ENCODE peak calls at places on chromosome 21, in ten cellular contexts. P is endodermal cell, C is breast epithelium, H is colonic mucosa, R is GM12878, F is K562, N is HCT116, K is upper lobe of right lung, A is sigmoid colon, W is mammary epithelial cell. U is an unnamed sample.

GRCh38 chr21:45509566-45510465 is 32.4 kb downstream of the SLC19A1 start:
- DNase-seq in C (no peak), K (peak; percentile 62), H (no peak), F (peak; percentile 52), W (no peak), P (peak; percentile 76), N (no peak), A (peak; percentile 60), R (no peak), U (no peak)

GRCh38 chr21:38649120-38649519 is 150.8 kb upstream of the ERG start:
- DNase-seq in F (peak; percentile 15), P (no peak), H (no peak), A (no peak), R (no peak), W (no peak), K (no peak), N (no peak), C (no peak), U (no peak)

GRCh38 chr21:35382696-35383095 is 333.6 kb upstream of the RUNX1 start:
- DNase-seq in P (no peak), N (no peak), H (no peak), F (no peak), R (no peak), C (no peak), W (no peak), K (no peak), A (no peak), U (no peak)

GRCh38 chr21:26717146-26717739 is 128.0 kb downstream of the ADAMTS1 start:
- DNase-seq in N (no peak), F (peak; percentile 18), W (peak; percentile 2), P (no peak), A (no peak), K (no peak), R (no peak), C (no peak), H (no peak), U (no peak)

GRCh38 chr21:39924577-39925308 is 57.5 kb downstream of the PCP4 start:
- DNase-seq in P (peak; percentile 74), F (no peak), C (no peak), N (no peak), H (no peak), A (no peak), R (no peak), W (no peak), K (no peak), U (no peak)

GRCh38 chr21:29114765-29115164 is 15.7 kb upstream of the MAP3K7CL start:
- DNase-seq in R (no peak), N (peak; percentile 21), H (no peak), A (no peak), K (no peak), F (no peak), W (peak; percentile 72), C (no peak), P (peak; percentile 63), U (peak; percentile 92)

GRCh38 chr21:38993561-38993960 is 187.8 kb downstream of the ETS2 start:
- DNase-seq in W (peak; percentile 92), P (no peak), F (no peak), C (no peak), K (no peak), A (peak; percentile 80), H (peak; percentile 52), N (peak; percentile 4), R (no peak), U (peak; percentile 89)

GRCh38 chr21:40841524-40842196 is 5.3 kb downstream of the DSCAM start:
- DNase-seq in P (peak; percentile 93), R (no peak), N (no peak), W (peak; percentile 42), H (no peak), A (no peak), F (no peak), K (peak; percentile 80), C (no peak), U (peak; percentile 40)

GRCh38 chr21:17612023-17612564 is 607 bp downstream of the BTG3 start:
- DNase-seq in K (peak; percentile 82), F (no peak), A (peak; percentile 70), C (peak; percentile 51), W (peak; percentile 83), P (peak; percentile 71), R (no peak), H (peak; percentile 53), N (no peak), U (peak; percentile 40)

GRCh38 chr21:14554948-14555347 is 8.8 kb upstream of the SAMSN1 start:
- DNase-seq in A (no peak), N (no peak), F (no peak), W (peak; percentile 21), H (no peak), C (no peak), P (no peak), R (no peak), K (no peak), U (no peak)

DNA sequence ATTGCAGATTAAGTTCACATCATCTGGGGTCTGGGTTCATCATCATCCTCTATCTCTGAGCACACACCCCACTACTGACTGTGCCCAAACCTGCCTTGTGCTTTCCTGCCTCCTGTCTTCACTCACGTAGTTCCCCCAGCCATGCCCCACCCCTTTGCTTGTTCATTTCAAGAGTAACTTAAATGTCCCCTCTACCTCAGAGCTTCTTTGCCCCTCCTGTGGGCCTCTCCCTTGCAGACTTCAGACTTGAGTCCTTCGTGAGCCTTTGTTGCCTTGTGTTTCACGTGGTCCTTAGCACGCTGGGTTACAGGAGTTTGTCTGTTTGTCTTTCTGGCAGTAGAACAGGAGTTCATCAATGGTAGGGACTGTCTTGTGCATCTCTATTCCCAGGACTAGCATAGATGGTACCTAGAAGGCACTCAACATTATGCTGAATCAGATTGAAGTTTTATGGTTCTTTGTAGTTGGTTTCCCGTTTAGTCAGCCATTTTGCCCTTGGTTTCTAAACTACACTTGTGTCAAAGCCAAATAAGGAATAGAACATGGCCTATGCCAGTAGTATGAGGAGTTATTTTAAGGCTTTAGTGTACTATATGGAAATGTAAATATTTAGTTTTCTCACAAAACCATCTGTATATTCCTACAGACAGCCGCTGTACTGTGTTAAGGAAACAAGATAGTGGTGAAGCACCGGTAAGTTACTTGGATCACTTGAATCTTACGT is 86.2 kb downstream of the TTC3 start:
- DNase-seq in C (no peak), A (no peak), W (no peak), H (no peak), F (no peak), P (no peak), N (no peak), K (no peak), R (peak; percentile 42), U (peak; percentile 67)
- H3K36me3 ChIP-seq in C (no peaks in the 10 kb centered on the region), A (no peaks in the 10 kb centered on the region), W (peaks cover 17% of the 10 kb centered on the region), H (no peaks in the 10 kb centered on the region), F (peaks cover 81% of the 10 kb centered on the region), P (peaks cover 98% of the 10 kb centered on the region), N (peaks cover 51% of the 10 kb centered on the region), K (peaks cover 72% of the 10 kb centered on the region), R (no peaks in the 10 kb centered on the region), U (peaks cover 4% of the 10 kb centered on the region)

DNA sequence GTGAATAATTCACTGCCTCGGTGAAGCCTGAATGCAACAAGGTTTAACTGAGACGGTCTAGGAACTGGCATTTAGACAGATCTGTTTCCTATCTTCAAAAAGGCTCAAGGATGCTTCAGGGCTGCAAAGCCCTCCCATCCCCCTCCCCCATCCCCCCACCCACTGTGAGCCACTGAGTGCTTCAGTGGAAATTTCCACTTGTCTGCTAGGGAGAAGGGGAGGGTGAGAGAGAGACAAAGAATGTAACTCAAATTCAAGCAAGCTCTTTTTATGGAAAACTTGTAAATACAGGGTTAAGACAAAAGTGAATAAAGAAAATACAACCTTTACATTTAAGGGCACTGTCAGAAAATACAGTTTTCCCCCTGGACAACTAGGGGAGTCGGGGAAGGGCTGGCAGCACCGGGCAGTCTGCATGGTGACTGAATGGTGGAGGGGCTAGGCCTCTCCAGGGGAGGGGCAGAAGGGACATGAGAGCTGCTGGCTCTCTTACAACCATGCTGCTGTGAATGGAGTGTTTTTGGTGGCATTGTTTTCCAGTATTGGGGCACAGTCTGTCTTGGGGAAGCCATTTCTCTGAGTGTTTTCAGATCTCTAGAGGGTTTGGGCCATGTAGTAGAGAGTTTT is 56.7 kb downstream of the MRPS6 start:
- DNase-seq in H (no peak), R (no peak), C (no peak), F (no peak), W (no peak), A (no peak), N (no peak), K (no peak), P (peak; percentile 81), U (peak; percentile 47)
- H3K4me1 ChIP-seq in H (peaks cover 5% of the 10 kb centered on the region), R (no peaks in the 10 kb centered on the region), C (no peaks in the 10 kb centered on the region), F (peaks cover 17% of the 10 kb centered on the region), W (peaks cover 40% of the 10 kb centered on the region), A (no peaks in the 10 kb centered on the region), N (peaks cover 14% of the 10 kb centered on the region), K (peaks cover 32% of the 10 kb centered on the region), P (peaks cover 13% of the 10 kb centered on the region), U (peaks cover 21% of the 10 kb centered on the region)

GRCh38 chr21:42112223-42112622 is 41.1 kb downstream of the UMODL1 start:
- DNase-seq in N (no peak), W (no peak), K (no peak), R (no peak), C (no peak), F (no peak), A (no peak), H (no peak), P (no peak), U (no peak)

GRCh38 chr21:42115136-42115683 is 44.1 kb downstream of the UMODL1 start:
- DNase-seq in C (no peak), P (no peak), W (no peak), A (no peak), N (no peak), R (no peak), F (no peak), H (no peak), K (no peak), U (no peak)

GRCh38 chr21:42112857-42113256 is 41.7 kb downstream of the UMODL1 start:
- DNase-seq in R (no peak), K (no peak), P (no peak), A (no peak), H (no peak), W (no peak), C (no peak), F (no peak), N (no peak), U (peak; percentile 45)

GRCh38 chr21:42114646-42115045 is 43.5 kb downstream of the UMODL1 start:
- DNase-seq in W (no peak), N (no peak), R (no peak), H (no peak), P (no peak), A (no peak), C (no peak), K (no peak), F (no peak), U (no peak)

DNA sequence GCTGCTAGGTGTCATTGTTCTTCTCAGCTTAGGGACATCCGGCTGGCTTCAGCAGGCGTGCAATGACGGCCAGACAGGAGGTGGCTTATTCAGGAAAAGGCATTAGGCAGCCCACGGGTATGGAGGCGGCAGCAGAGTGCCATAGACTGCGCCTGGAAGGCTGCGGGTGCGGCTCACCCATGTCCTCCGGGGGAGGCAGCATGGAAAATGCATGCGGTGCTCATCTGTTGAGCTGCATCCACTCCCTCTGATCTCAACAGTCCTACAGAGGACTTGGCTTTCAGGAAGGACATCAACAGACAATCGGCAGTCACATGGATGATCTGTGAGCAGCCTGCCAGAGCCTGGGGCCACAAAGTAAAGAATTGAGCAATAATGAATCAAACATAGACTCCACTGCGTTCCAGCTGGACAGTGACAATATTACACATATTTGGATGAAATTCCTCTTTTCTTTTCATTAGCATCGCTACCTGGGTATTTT is 42.9 kb downstream of the UMODL1 start:
- DNase-seq in K (no peak), C (peak; percentile 77), R (no peak), A (no peak), P (no peak), W (peak; percentile 53), F (no peak), N (no peak), H (no peak), U (no peak)
- TF ChIP-seq CTCF in K (peak; percentile 31), C (peak; percentile 70), R (no peak), A (no peak), P (no peak), W (peak; percentile 55), F (no peak), N (no peak), H (no peak), U (no peak)

GRCh38 chr21:43790053-43790524 is 712 bp downstream of the RRP1 start:
- DNase-seq in W (no peak), K (no peak), N (no peak), H (no peak), A (no peak), F (no peak), R (no peak), C (no peak), P (no peak), U (no peak)
- H3K36me3 ChIP-seq in W (peaks cover 27% of the 10 kb centered on the region), K (peaks cover 36% of the 10 kb centered on the region), N (peaks cover 32% of the 10 kb centered on the region), H (peaks cover 8% of the 10 kb centered on the region), A (peaks cover 9% of the 10 kb centered on the region), F (peaks cover 49% of the 10 kb centered on the region), R (peaks cover 20% of the 10 kb centered on the region), C (peaks cover 4% of the 10 kb centered on the region), P (peaks cover 42% of the 10 kb centered on the region), U (peaks cover 13% of the 10 kb centered on the region)

U was measured in fibroblast of lung.